ENCODE peak calls at places on chromosome 10, in six cellular contexts. U is prostate gland; G is AG04450; Z is foreskin fibroblast; J is CD8-positive, alpha-beta T cell; S is dorsolateral prefrontal cortex. P is an unnamed sample.

GRCh38 chr10:18681366-18681765 is 22.1 kb downstream of the ARL5B start:
- DNase-seq in J (no peak), S (no peak), G (no peak), U (no peak), Z (peak; percentile 21), P (no peak)

GRCh38 chr10:21523557-21524008 is 1.9 kb downstream of the SKIDA1 start:
- DNase-seq in J (no peak), U (no peak), Z (no peak), G (no peak), S (no peak), P (no peak)

GRCh38 chr10:43407148-43407575 is 1.8 kb downstream of the HNRNPF start:
- DNase-seq in G (no peak), U (peak; percentile 33), S (no peak), J (peak; percentile 42), Z (no peak), P (no peak)

GRCh38 chr10:59362184-59362966 is at the start of gene FAM13C:
- DNase-seq in S (peak; percentile 87), U (peak; percentile 83), G (no peak), Z (peak; percentile 30), J (no peak), P (no peak)

GRCh38 chr10:27603104-27603503 is 99.0 kb downstream of the RAB18 start:
- DNase-seq in Z (no peak), S (no peak), G (no peak), U (no peak), J (no peak), P (no peak)

GRCh38 chr10:100008708-100009282 is 952 bp downstream of the DNMBP start:
- DNase-seq in G (no peak), U (no peak), J (no peak), S (no peak), Z (no peak), P (no peak)

GRCh38 chr10:22379059-22379458 is 33.8 kb downstream of the SPAG6 start:
- DNase-seq in U (no peak), J (no peak), Z (no peak), G (no peak), S (no peak), P (no peak)

GRCh38 chr10:2660300-2660699 is 407.0 kb upstream of the PFKP start:
- DNase-seq in J (no peak), Z (no peak), S (no peak), G (no peak), U (no peak), P (no peak)

GRCh38 chr10:46220872-46221538 is 65.8 kb upstream of the ANTXRL start:
- DNase-seq in Z (no peak), G (no peak), U (no peak), S (no peak), J (no peak), P (no peak)

GRCh38 chr10:11639861-11640764 is 28.7 kb upstream of the USP6NL start:
- DNase-seq in G (no peak), J (no peak), U (no peak), S (no peak), Z (no peak), P (no peak)

GRCh38 chr10:2885956-2886296 is 181.4 kb upstream of the PFKP start:
- DNase-seq in Z (no peak), S (no peak), J (no peak), G (no peak), U (no peak), P (no peak)

GRCh38 chr10:59887006-59887405 is 19.4 kb downstream of the CCDC6 start:
- DNase-seq in S (no peak), Z (no peak), G (no peak), U (no peak), J (no peak), P (no peak)

GRCh38 chr10:73897693-73898092 is 13.2 kb upstream of the PLAU start:
- DNase-seq in U (no peak), J (no peak), G (no peak), S (no peak), Z (no peak), P (no peak)

GRCh38 chr10:4396401-4397283 is 429.4 kb upstream of the AKR1E2 start:
- DNase-seq in U (no peak), S (no peak), G (no peak), Z (no peak), J (no peak), P (no peak)

GRCh38 chr10:6579193-6579903 is 728 bp downstream of the PRKCQ start:
- DNase-seq in Z (no peak), U (no peak), S (no peak), J (no peak), G (no peak), P (no peak)

GRCh38 chr10:6581750-6582697 is 1.9 kb upstream of the PRKCQ start:
- DNase-seq in U (no peak), G (no peak), Z (no peak), J (no peak), S (no peak), P (no peak)

GRCh38 chr10:6579904-6580278 is at the start of gene PRKCQ:
- DNase-seq in G (no peak), J (no peak), S (no peak), U (no peak), Z (peak; percentile 23), P (no peak)

GRCh38 chr10:6578221-6579192 is 1.6 kb downstream of the PRKCQ start:
- DNase-seq in J (no peak), S (no peak), G (no peak), Z (no peak), U (no peak), P (no peak)

GRCh38 chr10:6580279-6581029 is 378 bp upstream of the PRKCQ start:
- DNase-seq in S (peak; percentile 88), J (peak; percentile 81), G (peak; percentile 10), U (peak; percentile 49), Z (peak; percentile 55), P (no peak)
- TF ChIP-seq CTCF in S (peak; percentile 55), J (peak; percentile 47), G (peak; percentile 40), U (peak; percentile 50), Z (peak; percentile 8), P (peak; percentile 35)

GRCh38 chr10:102230861-102231356 is 4.8 kb downstream of the ELOVL3 start:
- DNase-seq in U (no peak), S (no peak), Z (peak; percentile 24), J (peak; percentile 23), G (no peak), P (peak; percentile 50)
- TF ChIP-seq CTCF in U (no peak), S (no peak), Z (peak; percentile 15), J (no peak), G (peak; percentile 38), P (peak; percentile 35)

GRCh38 chr10:61447127-61447526 is 6.1 kb downstream of the TMEM26 start:
- DNase-seq in U (no peak), G (no peak), J (no peak), Z (no peak), S (no peak), P (no peak)
- TF ChIP-seq CTCF in U (no peak), G (no peak), J (no peak), Z (no peak), S (no peak), P (no peak)

GRCh38 chr10:104317195-104318095 is 20.8 kb downstream of the ITPRIP start:
- DNase-seq in J (no peak), Z (no peak), U (no peak), S (no peak), G (no peak), P (no peak)
- TF ChIP-seq CTCF in J (no peak), Z (no peak), U (no peak), S (no peak), G (peak; percentile 1), P (no peak)

DNA sequence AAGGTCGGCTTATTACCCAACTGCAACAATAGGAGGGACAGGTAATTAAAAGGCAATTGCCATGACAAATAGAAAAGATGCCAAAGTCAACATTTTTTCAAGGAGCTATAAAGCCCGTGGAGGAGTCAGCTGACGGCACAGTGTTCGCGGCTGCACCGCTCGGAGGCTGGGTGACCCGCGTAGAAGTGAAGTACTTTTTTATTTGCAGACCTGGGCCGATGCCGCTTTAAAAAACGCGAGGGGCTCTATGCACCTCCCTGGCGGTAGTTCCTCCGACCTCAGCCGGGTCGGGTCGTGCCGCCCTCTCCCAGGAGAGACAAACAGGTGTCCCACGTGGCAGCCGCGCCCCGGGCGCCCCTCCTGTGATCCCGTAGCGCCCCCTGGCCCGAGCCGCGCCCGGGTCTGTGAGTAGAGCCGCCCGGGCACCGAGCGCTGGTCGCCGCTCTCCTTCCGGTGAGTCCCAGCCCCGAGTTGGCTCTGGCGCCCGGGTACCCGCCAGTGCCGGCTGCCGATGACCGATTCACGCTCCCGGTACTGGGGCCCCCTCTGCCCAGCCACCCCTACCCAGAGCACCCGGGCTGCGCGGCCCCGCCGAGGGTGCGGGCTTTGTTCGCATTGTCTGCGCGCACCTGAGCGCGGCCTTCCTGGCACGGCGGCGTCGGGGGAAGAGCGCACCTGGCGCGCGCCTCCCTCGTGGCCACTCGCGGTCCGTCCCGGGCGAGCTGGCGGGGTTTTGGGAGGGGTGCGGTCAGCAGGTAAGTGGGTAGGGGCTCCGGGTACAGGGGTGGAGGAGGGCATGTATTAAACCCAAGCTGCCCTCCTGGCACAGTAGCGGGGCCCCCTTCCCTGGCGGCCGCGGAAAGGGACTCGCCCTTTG is at the start of gene VWA2:
- DNase-seq in G (no peak), Z (no peak), S (no peak), U (peak; percentile 72), J (no peak), P (no peak)
- TF ChIP-seq CTCF in G (no peak), Z (no peak), S (no peak), U (peak; percentile 46), J (no peak), P (no peak)

GRCh38 chr10:89419548-89419947 is 5.2 kb downstream of the IFIT5 start:
- DNase-seq in S (no peak), G (no peak), J (no peak), U (no peak), Z (no peak), P (no peak)
- TF ChIP-seq CTCF in S (peak; percentile 31), G (peak; percentile 63), J (peak; percentile 60), U (no peak), Z (peak; percentile 49), P (peak; percentile 26)

GRCh38 chr10:48744587-48744986 is 59.9 kb downstream of the WDFY4 start:
- DNase-seq in J (no peak), S (no peak), G (no peak), U (no peak), Z (no peak), P (no peak)

GRCh38 chr10:48748573-48748972 is 63.9 kb downstream of the WDFY4 start:
- DNase-seq in S (no peak), J (no peak), Z (no peak), U (no peak), G (no peak), P (no peak)

GRCh38 chr10:48742891-48743845 is 58.5 kb downstream of the WDFY4 start:
- DNase-seq in Z (no peak), J (no peak), U (no peak), S (no peak), G (no peak), P (no peak)

GRCh38 chr10:48749254-48749787 is 64.6 kb downstream of the WDFY4 start:
- DNase-seq in U (no peak), G (no peak), Z (no peak), J (no peak), S (no peak), P (no peak)

GRCh38 chr10:48745662-48746245 is 61.1 kb downstream of the WDFY4 start:
- DNase-seq in G (no peak), U (no peak), S (no peak), Z (no peak), J (no peak), P (no peak)
- TF ChIP-seq CTCF in G (no peak), U (no peak), S (no peak), Z (no peak), J (no peak), P (no peak)